ENCODE peak calls at places on chromosomes 3 and 15, in nine cellular contexts. M, L, Z, D, S, H, K, P and N are unnamed samples.

GRCh38 chr3:170440346-170440745 is 21.7 kb downstream of the CLDN11 start:
- DNase-seq in M (no peak), L (peak), Z (no peak), D (no peak), S (peak), H (no peak), K (no peak), P (no peak), N (no peak)

GRCh38 chr3:10309736-10310135 is 11.2 kb downstream of the SEC13 start:
- DNase-seq in M (no peak), L (peak), Z (no peak), D (no peak), S (no peak), H (no peak), K (no peak), P (no peak), N (no peak)

GRCh38 chr3:195065864-195066185 is 205.1 kb downstream of the XXYLT1 start:
- DNase-seq in M (no peak), L (no peak), Z (no peak), D (no peak), S (no peak), H (no peak), K (no peak), P (no peak), N (no peak)

GRCh38 chr3:107999215-107999775 is 91.5 kb downstream of the CD47 start:
- DNase-seq in M (no peak), L (peak), Z (no peak), D (peak), S (peak), H (no peak), K (no peak), P (no peak), N (peak)

GRCh38 chr3:51703026-51703775 is 3.7 kb upstream of the GRM2 start:
- DNase-seq in M (no peak), L (no peak), Z (no peak), D (no peak), S (no peak), H (no peak), K (no peak), P (no peak), N (no peak)

GRCh38 chr3:56254835-56255234 is 213.4 kb downstream of the ERC2 start:
- DNase-seq in M (no peak), L (no peak), Z (no peak), D (no peak), S (no peak), H (no peak), K (no peak), P (no peak), N (no peak)

GRCh38 chr3:185582236-185582635 is 3.9 kb upstream of the SENP2 start:
- DNase-seq in M (no peak), L (no peak), Z (no peak), D (no peak), S (no peak), H (no peak), K (no peak), P (no peak), N (no peak)

GRCh38 chr3:59267021-59267420 is 217.2 kb upstream of the CFAP20DC start:
- DNase-seq in M (no peak), L (no peak), Z (no peak), D (no peak), S (no peak), H (no peak), K (no peak), P (no peak), N (no peak)

GRCh38 chr15:56052389-56053045 is 59.1 kb upstream of the NEDD4 start:
- DNase-seq in M (no peak), L (peak), Z (peak), D (peak), S (peak), H (no peak), K (no peak), P (peak), N (peak)